ENCODE peak calls at places on chromosomes 16 and 17, in eight cellular contexts. A is cardiac muscle cell, J is DMS 273 treated with DMSO at 0.1 percent for 48 hours, X is iris pigment epithelial cell, M is AG09319, L is T-helper 17 cell, V is NCI-H1694 treated with DMSO at 0.1 percent for 48 hours, C is smooth muscle cell of the brain vasculature. H is an unnamed sample.

GRCh38 chr17:63399316-63399715 is 46.8 kb downstream of the CYB561 start:
- DNase-seq in A (no peak), L (no peak), J (no peak), X (peak), M (peak), V (no peak), C (no peak), H (no peak)

GRCh38 chr17:41687828-41688640 is 651 bp upstream of the EIF1 start:
- DNase-seq in X (peak), V (peak), J (peak), A (peak), L (peak), C (no peak), M (no peak), H (no peak)

GRCh38 chr16:89471225-89471624 is 19.1 kb downstream of the ANKRD11 start:
- DNase-seq in M (peak), J (no peak), V (no peak), X (peak), A (no peak), L (no peak), C (no peak), H (no peak)

GRCh38 chr17:5672141-5672540 is 87.8 kb upstream of the NLRP1 start:
- DNase-seq in X (no peak), J (no peak), A (no peak), C (no peak), V (no peak), L (no peak), M (no peak), H (no peak)

GRCh38 chr16:11064202-11064540 is 119.8 kb downstream of the CLEC16A start:
- DNase-seq in V (no peak), C (no peak), A (no peak), J (no peak), L (no peak), M (no peak), X (no peak), H (no peak)

GRCh38 chr17:66397486-66397885 is 95.1 kb downstream of the PRKCA start:
- DNase-seq in V (no peak), X (no peak), J (no peak), L (no peak), M (no peak), C (no peak), A (no peak), H (no peak)

GRCh38 chr17:70089513-70090148 is 14.6 kb downstream of the KCNJ16 start:
- DNase-seq in C (no peak), L (no peak), V (no peak), M (no peak), A (no peak), X (no peak), J (no peak), H (no peak)

GRCh38 chr17:6496116-6496481 is 51.8 kb downstream of the PIMREG start:
- DNase-seq in A (peak), V (no peak), M (no peak), J (no peak), L (no peak), C (no peak), X (no peak), H (no peak)

GRCh38 chr16:13936596-13937081 is 16.7 kb downstream of the ERCC4 start:
- DNase-seq in L (no peak), C (no peak), A (no peak), X (peak), M (no peak), J (no peak), V (no peak), H (no peak)

GRCh38 chr17:27540300-27541105 is 84.3 kb downstream of the KSR1 start:
- DNase-seq in J (no peak), V (no peak), X (peak), C (peak), M (peak), A (no peak), L (no peak), H (peak)

GRCh38 chr17:37305406-37305905 is 70.3 kb upstream of the C17orf78 start:
- DNase-seq in J (no peak), M (no peak), C (no peak), L (no peak), A (no peak), X (no peak), V (no peak), H (no peak)

GRCh38 chr16:5193877-5194276 is 96.3 kb upstream of the EEF2KMT start:
- DNase-seq in L (no peak), M (no peak), J (no peak), A (no peak), C (no peak), X (no peak), V (no peak), H (no peak)

GRCh38 chr17:6070895-6071511 is 824 bp downstream of the WSCD1 start:
- DNase-seq in A (peak), L (no peak), C (no peak), J (no peak), X (peak), V (no peak), M (no peak), H (peak)

GRCh38 chr17:21360048-21360447 is 16.1 kb upstream of the KCNJ12 start:
- DNase-seq in X (no peak), L (no peak), M (no peak), J (no peak), A (no peak), C (no peak), V (no peak), H (no peak)

GRCh38 chr17:30950669-30951399 is 20.0 kb upstream of the RNF135 start:
- DNase-seq in M (peak), C (no peak), L (no peak), X (peak), V (peak), J (peak), A (no peak), H (no peak)